ENCODE peak calls at places on chromosomes 11 and 22, in eight cellular contexts. One of them, this sample, is unnamed.

GRCh38 chr11:95230054-95231034 is 658 bp downstream of the SESN3 start:
- DNase-seq in ovary: peak
- DNase-seq in body of pancreas: peak
- DNase-seq in testis: peak
- DNase-seq in tibial nerve: no peak
- DNase-seq in IMR-90: no peak
- DNase-seq in spleen: no peak
- DNase-seq in adrenal gland: peak
- DNase-seq in this sample: no peak

GRCh38 chr22:46941958-46942815 is 179.7 kb downstream of the TBC1D22A start:
- DNase-seq in ovary: no peak
- DNase-seq in body of pancreas: no peak
- DNase-seq in testis: no peak
- DNase-seq in tibial nerve: peak
- DNase-seq in IMR-90: peak
- DNase-seq in spleen: no peak
- DNase-seq in adrenal gland: no peak
- DNase-seq in this sample: no peak

GRCh38 chr11:77109236-77110019 is 6.8 kb downstream of the OMP start:
- DNase-seq in ovary: no peak
- DNase-seq in body of pancreas: no peak
- DNase-seq in testis: peak
- DNase-seq in tibial nerve: peak
- DNase-seq in IMR-90: peak
- DNase-seq in spleen: no peak
- DNase-seq in adrenal gland: peak
- DNase-seq in this sample: peak

GRCh38 chr22:23266780-23267179 is 86.5 kb downstream of the BCR start:
- DNase-seq in ovary: no peak
- DNase-seq in body of pancreas: no peak
- DNase-seq in testis: no peak
- DNase-seq in tibial nerve: no peak
- DNase-seq in IMR-90: no peak
- DNase-seq in spleen: no peak
- DNase-seq in adrenal gland: no peak
- DNase-seq in this sample: no peak

GRCh38 chr11:3074912-3075589 is 17.8 kb upstream of the CARS1 start:
- DNase-seq in ovary: no peak
- DNase-seq in body of pancreas: peak
- DNase-seq in testis: no peak
- DNase-seq in tibial nerve: no peak
- DNase-seq in IMR-90: no peak
- DNase-seq in spleen: no peak
- DNase-seq in adrenal gland: no peak
- DNase-seq in this sample: no peak

GRCh38 chr11:12266943-12267342 is 110.4 kb upstream of the PARVA start:
- DNase-seq in ovary: no peak
- DNase-seq in body of pancreas: no peak
- DNase-seq in testis: no peak
- DNase-seq in tibial nerve: no peak
- DNase-seq in IMR-90: no peak
- DNase-seq in spleen: no peak
- DNase-seq in adrenal gland: no peak
- DNase-seq in this sample: no peak

GRCh38 chr11:111851067-111851466 is 20.3 kb downstream of the ALG9 start:
- DNase-seq in ovary: no peak
- DNase-seq in body of pancreas: no peak
- DNase-seq in testis: no peak
- DNase-seq in tibial nerve: no peak
- DNase-seq in IMR-90: no peak
- DNase-seq in spleen: no peak
- DNase-seq in adrenal gland: no peak
- DNase-seq in this sample: no peak

GRCh38 chr11:132100583-132100982 is 730.2 kb downstream of the NTM start:
- DNase-seq in ovary: no peak
- DNase-seq in body of pancreas: no peak
- DNase-seq in testis: no peak
- DNase-seq in tibial nerve: no peak
- DNase-seq in IMR-90: no peak
- DNase-seq in spleen: no peak
- DNase-seq in adrenal gland: no peak
- DNase-seq in this sample: no peak

GRCh38 chr22:19035474-19036228 is 86.6 kb downstream of the DGCR2 start:
- DNase-seq in ovary: peak
- DNase-seq in body of pancreas: no peak
- DNase-seq in testis: no peak
- DNase-seq in tibial nerve: no peak
- DNase-seq in IMR-90: no peak
- DNase-seq in spleen: no peak
- DNase-seq in adrenal gland: peak
- DNase-seq in this sample: no peak

GRCh38 chr11:74427377-74427776 is 29.1 kb upstream of the PGM2L1 start:
- DNase-seq in ovary: no peak
- DNase-seq in body of pancreas: no peak
- DNase-seq in testis: no peak
- DNase-seq in tibial nerve: no peak
- DNase-seq in IMR-90: peak
- DNase-seq in spleen: no peak
- DNase-seq in adrenal gland: no peak
- DNase-seq in this sample: no peak

GRCh38 chr11:61791737-61792309 is 576 bp downstream of the TMEM258 start:
- DNase-seq in ovary: peak
- DNase-seq in body of pancreas: peak
- DNase-seq in testis: peak
- DNase-seq in tibial nerve: peak
- DNase-seq in IMR-90: peak
- DNase-seq in spleen: no peak
- DNase-seq in adrenal gland: peak
- DNase-seq in this sample: peak

GRCh38 chr22:37186997-37187522 is 987 bp downstream of the C1QTNF6 start:
- DNase-seq in ovary: peak
- DNase-seq in body of pancreas: no peak
- DNase-seq in testis: no peak
- DNase-seq in tibial nerve: no peak
- DNase-seq in IMR-90: peak
- DNase-seq in spleen: peak
- DNase-seq in adrenal gland: no peak
- DNase-seq in this sample: no peak

GRCh38 chr22:37189011-37189466 is 992 bp upstream of the C1QTNF6 start:
- DNase-seq in ovary: no peak
- DNase-seq in body of pancreas: no peak
- DNase-seq in testis: no peak
- DNase-seq in tibial nerve: no peak
- DNase-seq in IMR-90: no peak
- DNase-seq in spleen: no peak
- DNase-seq in adrenal gland: no peak
- DNase-seq in this sample: no peak

GRCh38 chr22:37186228-37186996 is 1.6 kb downstream of the C1QTNF6 start:
- DNase-seq in ovary: peak
- DNase-seq in body of pancreas: no peak
- DNase-seq in testis: no peak
- DNase-seq in tibial nerve: peak
- DNase-seq in IMR-90: peak
- DNase-seq in spleen: peak
- DNase-seq in adrenal gland: no peak
- DNase-seq in this sample: peak

GRCh38 chr22:37187552-37187890 is 526 bp downstream of the C1QTNF6 start:
- DNase-seq in ovary: no peak
- DNase-seq in body of pancreas: no peak
- DNase-seq in testis: no peak
- DNase-seq in tibial nerve: no peak
- DNase-seq in IMR-90: peak
- DNase-seq in spleen: no peak
- DNase-seq in adrenal gland: no peak
- DNase-seq in this sample: no peak

DNA sequence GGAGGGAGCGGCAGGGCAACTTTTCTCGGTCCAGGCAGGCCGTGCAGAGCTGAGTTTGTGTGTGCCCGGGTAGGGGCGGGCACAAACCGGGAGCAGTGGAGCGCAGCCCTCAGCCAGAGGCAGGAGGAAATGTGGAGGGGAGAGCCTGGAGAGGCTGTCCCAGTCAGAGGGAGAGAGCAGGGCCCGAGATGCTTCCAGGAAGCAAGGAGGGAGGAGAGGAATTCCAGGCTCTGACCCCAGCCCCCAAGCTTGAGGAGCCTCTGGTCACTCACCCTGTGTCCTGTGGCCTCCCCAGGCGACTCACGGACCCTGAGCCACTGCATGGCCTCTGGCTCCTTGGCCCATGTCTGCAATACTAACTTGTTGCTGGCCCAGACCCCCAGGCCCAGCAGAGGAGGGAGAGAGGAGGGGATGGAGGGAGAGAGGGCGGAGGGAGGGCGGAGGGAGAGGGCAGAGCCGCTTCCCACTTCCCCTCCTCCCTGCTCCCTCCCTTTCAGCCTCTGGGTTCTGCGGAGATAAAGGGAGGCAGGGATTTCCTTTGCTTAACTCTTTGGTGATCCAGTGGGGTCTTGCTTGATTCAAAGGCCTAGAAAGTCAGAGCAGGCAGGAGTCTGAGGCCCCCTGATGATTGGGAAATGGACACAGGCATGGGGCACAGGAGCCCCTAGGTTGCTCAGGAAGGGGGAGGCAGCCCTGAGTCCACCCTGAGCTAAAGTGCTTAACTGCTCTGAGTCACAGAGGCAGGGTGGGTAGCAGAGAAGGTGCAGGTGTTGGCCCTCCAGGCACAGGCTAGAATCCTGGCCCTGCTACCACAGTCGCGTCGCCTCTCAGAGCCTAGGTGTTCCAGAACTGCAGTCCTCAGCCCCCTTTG is at the start of gene C1QTNF6:
- DNase-seq in ovary: peak
- DNase-seq in body of pancreas: no peak
- DNase-seq in testis: no peak
- DNase-seq in tibial nerve: no peak
- DNase-seq in IMR-90: peak
- DNase-seq in spleen: peak
- DNase-seq in adrenal gland: no peak
- DNase-seq in this sample: no peak
- TF ChIP-seq POLR2A in ovary: no peak
- TF ChIP-seq POLR2A in body of pancreas: peak
- TF ChIP-seq POLR2A in testis: no peak
- TF ChIP-seq POLR2A in tibial nerve: no peak
- TF ChIP-seq POLR2A in IMR-90: no peak
- TF ChIP-seq POLR2A in spleen: no peak
- TF ChIP-seq POLR2A in adrenal gland: no peak
- TF ChIP-seq POLR2A in this sample: no peak

GRCh38 chr11:71489311-71490043 is 36.5 kb downstream of the NADSYN1 start:
- DNase-seq in ovary: no peak
- DNase-seq in body of pancreas: peak
- DNase-seq in testis: no peak
- DNase-seq in tibial nerve: no peak
- DNase-seq in IMR-90: peak
- DNase-seq in spleen: no peak
- DNase-seq in adrenal gland: peak
- DNase-seq in this sample: peak
- TF ChIP-seq POLR2A in ovary: no peak
- TF ChIP-seq POLR2A in body of pancreas: no peak
- TF ChIP-seq POLR2A in testis: no peak
- TF ChIP-seq POLR2A in tibial nerve: no peak
- TF ChIP-seq POLR2A in IMR-90: no peak
- TF ChIP-seq POLR2A in spleen: no peak
- TF ChIP-seq POLR2A in adrenal gland: no peak
- TF ChIP-seq POLR2A in this sample: no peak

DNA sequence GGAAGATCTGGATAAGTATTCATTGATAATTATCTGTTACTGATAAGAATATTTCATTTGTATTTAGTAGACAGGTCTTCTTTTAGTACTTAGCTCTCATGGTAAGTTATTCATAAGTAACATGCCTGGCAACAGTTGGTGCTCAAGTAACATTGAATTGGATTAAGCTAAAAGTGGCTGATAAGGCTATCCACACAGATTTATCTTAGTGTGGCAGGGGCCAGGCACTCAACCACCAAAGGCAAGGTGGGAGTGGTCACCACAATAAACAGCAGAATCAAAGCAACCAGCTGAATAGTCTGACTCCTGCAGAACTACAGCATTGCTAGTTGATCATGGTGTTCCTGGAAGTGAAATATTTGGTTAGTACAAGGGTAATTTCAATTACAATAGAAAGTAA is 33.0 kb upstream of the NARS2 start:
- DNase-seq in ovary: no peak
- DNase-seq in body of pancreas: no peak
- DNase-seq in testis: no peak
- DNase-seq in tibial nerve: no peak
- DNase-seq in IMR-90: no peak
- DNase-seq in spleen: no peak
- DNase-seq in adrenal gland: no peak
- DNase-seq in this sample: no peak
- TF ChIP-seq POLR2A in ovary: no peak
- TF ChIP-seq POLR2A in body of pancreas: no peak
- TF ChIP-seq POLR2A in testis: no peak
- TF ChIP-seq POLR2A in tibial nerve: no peak
- TF ChIP-seq POLR2A in IMR-90: no peak
- TF ChIP-seq POLR2A in spleen: no peak
- TF ChIP-seq POLR2A in adrenal gland: no peak
- TF ChIP-seq POLR2A in this sample: no peak

GRCh38 chr22:29936186-29936585 is 53.2 kb downstream of the MTMR3 start:
- DNase-seq in ovary: no peak
- DNase-seq in body of pancreas: no peak
- DNase-seq in testis: no peak
- DNase-seq in tibial nerve: no peak
- DNase-seq in IMR-90: no peak
- DNase-seq in spleen: no peak
- DNase-seq in adrenal gland: no peak
- DNase-seq in this sample: no peak

GRCh38 chr22:29933619-29934018 is 50.6 kb downstream of the MTMR3 start:
- DNase-seq in ovary: no peak
- DNase-seq in body of pancreas: no peak
- DNase-seq in testis: no peak
- DNase-seq in tibial nerve: no peak
- DNase-seq in IMR-90: no peak
- DNase-seq in spleen: no peak
- DNase-seq in adrenal gland: no peak
- DNase-seq in this sample: no peak

GRCh38 chr22:29932121-29932520 is 49.1 kb downstream of the MTMR3 start:
- DNase-seq in ovary: no peak
- DNase-seq in body of pancreas: no peak
- DNase-seq in testis: no peak
- DNase-seq in tibial nerve: no peak
- DNase-seq in IMR-90: no peak
- DNase-seq in spleen: no peak
- DNase-seq in adrenal gland: no peak
- DNase-seq in this sample: no peak

GRCh38 chr22:29938285-29938693 is 55.3 kb downstream of the MTMR3 start:
- DNase-seq in ovary: no peak
- DNase-seq in body of pancreas: no peak
- DNase-seq in testis: no peak
- DNase-seq in tibial nerve: no peak
- DNase-seq in IMR-90: peak
- DNase-seq in spleen: no peak
- DNase-seq in adrenal gland: no peak
- DNase-seq in this sample: no peak

DNA sequence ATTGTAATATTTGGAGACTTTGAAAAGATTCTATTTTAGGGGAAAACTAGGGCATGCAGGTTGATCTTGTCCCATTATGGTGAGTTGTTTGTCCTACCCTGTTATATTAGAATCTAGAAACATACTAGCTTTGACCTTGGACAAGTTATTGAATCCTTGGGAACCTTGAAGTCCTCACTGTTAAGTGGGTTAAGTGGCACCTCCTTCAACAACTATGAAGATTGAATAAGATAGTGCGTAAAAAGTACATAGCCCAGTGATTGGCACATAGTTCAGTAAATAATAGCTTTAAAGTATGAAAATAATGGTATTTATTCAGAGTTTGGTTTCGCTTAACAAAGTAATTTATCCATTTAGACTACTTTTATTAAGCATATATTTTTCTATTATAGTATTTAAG is 51.6 kb downstream of the MTMR3 start:
- DNase-seq in ovary: no peak
- DNase-seq in body of pancreas: no peak
- DNase-seq in testis: no peak
- DNase-seq in tibial nerve: no peak
- DNase-seq in IMR-90: no peak
- DNase-seq in spleen: no peak
- DNase-seq in adrenal gland: no peak
- DNase-seq in this sample: no peak
- TF ChIP-seq POLR2A in ovary: no peak
- TF ChIP-seq POLR2A in body of pancreas: no peak
- TF ChIP-seq POLR2A in testis: no peak
- TF ChIP-seq POLR2A in tibial nerve: no peak
- TF ChIP-seq POLR2A in IMR-90: no peak
- TF ChIP-seq POLR2A in spleen: no peak
- TF ChIP-seq POLR2A in adrenal gland: no peak
- TF ChIP-seq POLR2A in this sample: no peak

This sample was measured in H54.